ENCODE peak calls at places on chromosomes 6 and 20, in nine cellular contexts. Z is stomach; F is cardiac muscle cell; U is mesenchymal stem cell; C is CD8-positive, alpha-beta T cell; R is heart right ventricle; K is uterus; G is right lobe of liver; N is IMR-90. O is an unnamed sample.

GRCh38 chr6:15887491-15888461 is 224.9 kb upstream of the DTNBP1 start:
- DNase-seq in Z (no peak), F (no peak), U (no peak), C (no peak), R (no peak), K (no peak), G (no peak), N (no peak), O (no peak)

GRCh38 chr6:75932067-75932466 is 140.4 kb downstream of the IMPG1 start:
- DNase-seq in Z (peak; percentile 47), F (peak; percentile 44), U (peak; percentile 18), C (no peak), R (no peak), K (no peak), G (no peak), N (peak; percentile 4), O (peak; percentile 75)

GRCh38 chr20:48131581-48131980 is 346.3 kb upstream of the SULF2 start:
- DNase-seq in Z (no peak), F (peak; percentile 83), U (peak; percentile 38), C (no peak), R (no peak), K (peak; percentile 79), G (no peak), N (no peak), O (peak; percentile 77)

GRCh38 chr6:159890201-159890600 is 587 bp upstream of the MAS1 start:
- DNase-seq in Z (no peak), F (no peak), U (no peak), C (no peak), R (no peak), K (no peak), G (no peak), N (no peak), O (no peak)

GRCh38 chr6:104404377-104404776 is 455.3 kb downstream of the HACE1 start:
- DNase-seq in Z (no peak), F (no peak), U (no peak), C (no peak), R (no peak), K (no peak), G (no peak), N (no peak), O (no peak)

GRCh38 chr6:12152023-12152960 is 137.9 kb upstream of the EDN1 start:
- DNase-seq in Z (no peak), F (no peak), U (no peak), C (no peak), R (no peak), K (no peak), G (no peak), N (no peak), O (no peak)

GRCh38 chr6:34757687-34758274 is 476 bp downstream of the SNRPC start:
- DNase-seq in Z (no peak), F (no peak), U (no peak), C (no peak), R (no peak), K (no peak), G (no peak), N (no peak), O (no peak)

GRCh38 chr6:161917645-161918044 is 643.8 kb upstream of the AGPAT4 start:
- DNase-seq in Z (no peak), F (no peak), U (peak; percentile 55), C (no peak), R (no peak), K (no peak), G (no peak), N (no peak), O (no peak)

GRCh38 chr6:45590751-45591184 is 213.0 kb upstream of the SUPT3H start:
- DNase-seq in Z (no peak), F (peak; percentile 77), U (peak; percentile 77), C (no peak), R (no peak), K (peak; percentile 42), G (no peak), N (peak; percentile 28), O (peak; percentile 20)

DNA sequence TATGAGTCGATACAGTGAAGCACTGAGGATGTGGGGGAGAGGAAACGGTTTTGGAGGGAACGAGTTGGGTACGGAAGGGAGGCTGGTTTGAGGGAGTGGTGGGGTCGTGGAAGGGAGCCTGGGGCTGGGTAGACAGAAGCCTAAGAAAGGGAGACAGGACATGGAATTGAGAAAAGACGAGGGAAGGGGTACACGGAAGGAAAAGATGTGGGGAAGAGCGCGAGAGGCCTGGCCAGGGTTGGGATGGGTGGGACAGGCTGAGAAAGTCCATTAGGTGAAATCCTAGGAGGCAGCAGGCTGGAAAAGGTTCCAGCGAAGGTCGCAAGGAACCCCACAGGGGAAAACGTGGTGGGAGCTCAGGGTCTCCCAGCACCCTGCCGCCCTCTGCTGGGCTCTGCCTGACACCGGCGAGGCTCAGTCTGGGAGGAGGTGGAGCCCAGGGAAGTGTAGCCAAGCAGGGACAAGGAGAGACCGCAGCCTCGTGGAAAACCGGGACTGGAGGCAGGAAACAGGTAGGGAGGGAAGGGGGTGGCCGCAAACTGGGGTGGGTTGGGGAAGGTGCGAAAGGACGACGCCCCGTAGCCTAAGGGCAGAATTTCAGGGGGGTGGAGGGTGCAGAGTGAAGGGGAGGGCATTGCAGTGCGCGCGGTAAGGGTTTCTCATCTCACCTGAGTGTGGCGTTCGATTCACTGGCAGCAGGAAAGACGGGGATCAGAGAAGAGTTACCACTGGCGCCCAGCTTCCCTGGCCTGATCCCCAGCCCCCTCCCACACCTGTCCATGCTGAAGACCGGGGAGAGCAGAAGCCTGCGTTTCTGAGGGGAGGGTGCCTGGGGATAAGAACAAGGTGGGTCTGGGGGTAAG is 4.3 kb downstream of the GABBR1 start:
- DNase-seq in Z (peak; percentile 76), F (peak; percentile 84), U (peak; percentile 86), C (peak; percentile 39), R (peak; percentile 77), K (peak; percentile 83), G (peak; percentile 75), N (peak; percentile 73), O (peak; percentile 38)
- H3K4me3 ChIP-seq in Z (peak overlapping the region; percentile 67), F (peak overlapping the region; percentile 57), U (peak overlapping the region; percentile 66), C (peak overlapping the region; percentile 47), R (peak overlapping the region; percentile 63), K (peak overlapping the region; percentile 69), G (peak overlapping the region; percentile 44), N (peak overlapping the region; percentile 63), O (peak overlapping the region; percentile 35)

GRCh38 chr6:53827485-53827884 is 32.7 kb downstream of the LRRC1 start:
- DNase-seq in Z (no peak), F (no peak), U (no peak), C (no peak), R (no peak), K (no peak), G (no peak), N (no peak), O (no peak)
- H3K27ac ChIP-seq in Z (no peak overlapping the region), F (no peak overlapping the region), U (no peak overlapping the region), C (no peak overlapping the region), R (no peak overlapping the region), K (no peak overlapping the region), G (no peak overlapping the region), N (no peak overlapping the region), O (no peak overlapping the region)

GRCh38 chr20:61599061-61599930 is 347.2 kb downstream of the CDH4 start:
- DNase-seq in Z (no peak), F (no peak), U (no peak), C (no peak), R (no peak), K (no peak), G (peak; percentile 32), N (no peak), O (no peak)

GRCh38 chr20:61594198-61594597 is 342.1 kb downstream of the CDH4 start:
- DNase-seq in Z (no peak), F (no peak), U (no peak), C (no peak), R (no peak), K (no peak), G (peak; percentile 22), N (no peak), O (no peak)

GRCh38 chr20:61597996-61598395 is 345.9 kb downstream of the CDH4 start:
- DNase-seq in Z (no peak), F (no peak), U (no peak), C (no peak), R (no peak), K (no peak), G (peak; percentile 26), N (no peak), O (no peak)

GRCh38 chr20:61598586-61598985 is 346.5 kb downstream of the CDH4 start:
- DNase-seq in Z (no peak), F (no peak), U (no peak), C (no peak), R (no peak), K (no peak), G (peak; percentile 31), N (no peak), O (no peak)

GRCh38 chr20:61595216-61595615 is 343.2 kb downstream of the CDH4 start:
- DNase-seq in Z (no peak), F (no peak), U (no peak), C (no peak), R (no peak), K (no peak), G (peak; percentile 25), N (no peak), O (no peak)
- H3K9me3 ChIP-seq in Z (peaks cover 74% of the 10 kb centered on the region), F (no peaks in the 10 kb centered on the region), U (peaks cover 37% of the 10 kb centered on the region), C (no peaks in the 10 kb centered on the region), R (no peaks in the 10 kb centered on the region), K (peaks cover 9% of the 10 kb centered on the region), G (no peaks in the 10 kb centered on the region), N (peaks cover 38% of the 10 kb centered on the region), O (peaks cover 5% of the 10 kb centered on the region)

GRCh38 chr6:19837511-19838441 is 606 bp downstream of the ID4 start:
- DNase-seq in Z (peak; percentile 39), F (peak; percentile 55), U (peak; percentile 44), C (no peak), R (peak; percentile 11), K (peak; percentile 30), G (peak; percentile 51), N (peak; percentile 38), O (peak; percentile 15)

GRCh38 chr6:19838442-19839236 is 1.5 kb downstream of the ID4 start:
- DNase-seq in Z (peak; percentile 74), F (no peak), U (peak; percentile 37), C (no peak), R (no peak), K (no peak), G (no peak), N (peak; percentile 11), O (peak; percentile 38)

GRCh38 chr6:19834858-19835257 is 2.3 kb upstream of the ID4 start:
- DNase-seq in Z (no peak), F (no peak), U (no peak), C (no peak), R (no peak), K (no peak), G (no peak), N (no peak), O (no peak)

GRCh38 chr6:19835605-19836004 is 1.6 kb upstream of the ID4 start:
- DNase-seq in Z (no peak), F (no peak), U (no peak), C (no peak), R (no peak), K (no peak), G (no peak), N (no peak), O (no peak)

DNA sequence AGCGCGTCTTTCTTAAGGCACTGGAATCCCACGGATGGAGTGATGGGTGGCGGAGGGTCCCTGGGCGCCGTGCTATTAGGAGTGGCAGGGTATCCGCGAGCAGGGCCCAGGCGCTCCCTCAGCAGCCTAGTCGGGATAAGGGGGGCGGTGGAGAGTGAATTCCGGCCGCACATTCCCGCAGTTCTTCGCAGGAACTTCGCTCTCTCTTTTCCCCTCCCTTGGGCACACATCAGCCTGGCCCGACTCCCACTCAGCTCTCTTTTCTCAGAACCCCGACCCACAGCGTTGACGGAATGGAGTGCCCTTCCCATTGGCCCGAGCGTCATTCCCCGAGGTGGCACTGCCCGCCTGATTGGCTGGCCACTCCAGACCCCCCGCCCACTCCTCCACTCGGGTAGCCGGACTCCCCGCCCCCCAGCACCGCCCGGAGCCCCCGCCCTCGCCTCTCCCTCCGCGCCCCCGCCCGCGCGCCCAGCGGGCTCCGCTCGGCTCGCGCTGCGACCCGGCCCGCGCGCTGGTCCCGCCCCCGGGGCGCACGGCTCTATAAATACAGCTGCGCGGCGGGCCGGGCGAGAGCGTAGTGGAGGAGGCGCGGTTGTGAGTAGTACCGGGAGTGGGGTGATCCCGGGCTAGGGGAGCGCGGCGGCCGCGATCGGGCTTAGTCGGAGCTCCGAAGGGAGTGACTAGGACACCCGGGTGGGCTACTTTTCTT is at the start of gene ID4:
- DNase-seq in Z (peak; percentile 89), F (peak; percentile 99), U (peak; percentile 91), C (no peak), R (peak; percentile 93), K (peak; percentile 96), G (peak; percentile 77), N (peak; percentile 96), O (peak; percentile 66)
- H3K4me3 ChIP-seq in Z (peak within 1 kb of the TSS; percentile 74), F (peak within 1 kb of the TSS; percentile 100), U (peak within 1 kb of the TSS; percentile 50), C (no peak within 1 kb of the TSS), R (peak within 1 kb of the TSS; percentile 70), K (peak within 1 kb of the TSS; percentile 45), G (peak within 1 kb of the TSS; percentile 48), N (peak within 1 kb of the TSS; percentile 78), O (peak within 1 kb of the TSS; percentile 57)